ENCODE peak calls at places on chromosomes 4 and X, in six cellular contexts. I is H1, Q is SK-N-SH, O is K562, X is HepG2, T is GM12878. Y is an unnamed sample. For H3K27me3, the result is how much of the 10 kb centered on the place peaks cover.

GRCh38 chr4:70838400-70838971 is 1.2 kb downstream of the GRSF1 start:
- DNase-seq in Q (peak), T (no peak), X (no peak), I (no peak), O (peak), Y (no peak)

GRCh38 chr4:23234716-23235115 is 542.0 kb downstream of the GBA3 start:
- DNase-seq in I (no peak), X (no peak), O (peak), Q (no peak), T (no peak), Y (no peak)

GRCh38 chrX:67544871-67545771 is 1.3 kb downstream of the AR start:
- DNase-seq in X (no peak), Q (peak), I (no peak), T (no peak), O (peak), Y (no peak)

GRCh38 chrX:8274166-8274565 is 103.1 kb upstream of the VCX2 start:
- DNase-seq in X (no peak), Q (no peak), O (no peak), T (no peak), I (no peak), Y (no peak)

GRCh38 chr4:172995161-172995560 is 173.4 kb upstream of the GALNT7 start:
- DNase-seq in I (no peak), T (no peak), X (no peak), Q (no peak), O (no peak), Y (no peak)

GRCh38 chr4:7055111-7055989 is 12.2 kb downstream of the TADA2B start:
- DNase-seq in I (no peak), T (no peak), O (no peak), Q (no peak), X (no peak), Y (no peak)

GRCh38 chr4:76212851-76213414 is 691 bp downstream of the SCARB2 start:
- DNase-seq in T (no peak), O (no peak), I (no peak), X (no peak), Q (peak), Y (no peak)

GRCh38 chr4:108849611-108850406 is 87.0 kb upstream of the ETNPPL start:
- DNase-seq in Q (no peak), O (no peak), X (no peak), I (no peak), T (peak), Y (no peak)

GRCh38 chr4:8191136-8191747 is 7.8 kb upstream of the SH3TC1 start:
- DNase-seq in T (peak), I (no peak), Q (no peak), O (peak), X (peak), Y (no peak)

GRCh38 chr4:22047793-22048192 is 99.2 kb upstream of the KCNIP4 start:
- DNase-seq in X (no peak), I (no peak), O (no peak), T (no peak), Q (no peak), Y (no peak)

GRCh38 chr4:173399016-173399415 is at the start of gene SCRG1:
- DNase-seq in O (no peak), T (no peak), Q (no peak), I (no peak), X (no peak), Y (no peak)

GRCh38 chrX:112841820-112842157 is 1.2 kb upstream of the AMOT start:
- DNase-seq in I (no peak), T (no peak), X (no peak), O (no peak), Q (no peak), Y (no peak)
- H3K27me3 ChIP-seq in I (under half), T (under half), X (under half), O (under half), Q (under half), Y (under half)

GRCh38 chr4:40264497-40264896 is 67.7 kb downstream of the RHOH start:
- DNase-seq in X (no peak), T (no peak), O (no peak), I (no peak), Q (no peak), Y (no peak)
- TF ChIP-seq GABPA in X (no peak), T (no peak), O (no peak), I (no peak), Q (no peak), Y (no peak)

GRCh38 chrX:129705377-129705925 is 33.3 kb upstream of the XPNPEP2 start:
- DNase-seq in Q (no peak), I (no peak), X (no peak), O (no peak), T (no peak), Y (no peak)

GRCh38 chrX:129705988-129706387 is 32.8 kb upstream of the XPNPEP2 start:
- DNase-seq in O (no peak), I (no peak), Q (no peak), T (no peak), X (no peak), Y (no peak)

GRCh38 chrX:129706395-129707072 is 32.2 kb upstream of the XPNPEP2 start:
- DNase-seq in Q (peak), O (no peak), T (no peak), X (no peak), I (no peak), Y (no peak)

GRCh38 chrX:129701624-129702069 is 37.1 kb upstream of the XPNPEP2 start:
- DNase-seq in Q (no peak), T (no peak), I (no peak), X (no peak), O (no peak), Y (no peak)

GRCh38 chrX:129704491-129704890 is 34.3 kb upstream of the XPNPEP2 start:
- DNase-seq in Q (no peak), I (no peak), O (no peak), X (no peak), T (no peak), Y (no peak)
- H3K4me3 ChIP-seq in Q (no peak), I (no peak), O (no peak), X (no peak), T (no peak), Y (no peak)

GRCh38 chr4:21001490-21001889 is 301.2 kb downstream of the PACRGL start:
- DNase-seq in X (no peak), Q (no peak), O (no peak), I (no peak), T (no peak), Y (no peak)

GRCh38 chr4:21002976-21003375 is 302.7 kb downstream of the PACRGL start:
- DNase-seq in X (no peak), I (no peak), Q (no peak), O (no peak), T (no peak), Y (no peak)

GRCh38 chr4:21009956-21010355 is 309.7 kb downstream of the PACRGL start:
- DNase-seq in O (no peak), I (no peak), T (no peak), X (no peak), Q (no peak), Y (no peak)

GRCh38 chr4:21011106-21011505 is 310.8 kb downstream of the PACRGL start:
- DNase-seq in X (no peak), I (no peak), T (no peak), O (no peak), Q (no peak), Y (no peak)

DNA sequence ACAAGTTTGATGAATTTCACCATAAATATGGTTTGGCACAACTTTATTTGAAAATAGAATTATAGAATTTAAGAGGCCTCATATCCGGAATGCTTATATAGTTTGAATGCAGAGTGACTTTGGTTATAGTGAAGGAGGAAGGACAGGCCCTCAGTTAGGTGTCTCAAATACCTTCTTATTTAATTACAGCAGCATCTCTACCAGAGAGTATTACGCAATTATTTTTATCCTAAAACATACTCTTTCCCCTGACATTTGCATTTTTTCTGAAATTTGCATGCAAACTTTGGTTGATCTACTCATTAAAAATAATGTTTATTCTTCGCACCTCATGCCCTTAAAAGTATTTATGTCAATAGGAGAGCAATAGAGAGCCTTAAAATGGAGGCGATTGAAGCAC is 305.4 kb downstream of the PACRGL start:
- DNase-seq in X (no peak), I (no peak), T (no peak), O (no peak), Q (no peak), Y (no peak)
- H3K27me3 ChIP-seq in X (under half), I (under half), T (under half), O (under half), Q (under half), Y (under half)

GRCh38 chrX:40327085-40327484 is 229.3 kb upstream of the BCOR start:
- DNase-seq in I (no peak), X (no peak), T (no peak), O (no peak), Q (no peak), Y (no peak)

GRCh38 chrX:40331353-40331752 is 233.6 kb upstream of the BCOR start:
- DNase-seq in I (no peak), X (no peak), Q (no peak), O (no peak), T (no peak), Y (no peak)

GRCh38 chrX:40326186-40326965 is 228.6 kb upstream of the BCOR start:
- DNase-seq in O (no peak), T (no peak), X (no peak), Q (no peak), I (no peak), Y (no peak)

GRCh38 chrX:40331766-40332165 is 234.0 kb upstream of the BCOR start:
- DNase-seq in X (no peak), O (no peak), Q (no peak), T (no peak), I (no peak), Y (no peak)

DNA sequence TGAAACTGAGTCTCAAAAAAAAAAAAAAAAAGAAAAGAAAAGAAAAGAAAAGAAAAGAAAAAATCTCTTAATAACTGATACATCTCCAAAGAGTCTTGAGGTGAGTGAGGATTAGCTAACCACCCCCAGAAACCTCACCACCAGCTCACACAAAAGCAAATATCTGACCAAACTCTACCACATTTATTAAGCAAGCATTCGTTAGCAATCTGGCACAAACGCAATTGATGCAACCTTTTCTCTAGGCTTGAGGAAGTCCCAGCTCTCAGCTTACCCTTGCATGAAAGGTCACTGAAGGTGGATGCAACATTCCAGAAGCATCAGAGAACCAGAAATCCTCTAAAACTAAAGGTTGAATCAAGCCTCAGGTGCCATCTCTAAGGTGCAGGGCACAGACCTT is 231.9 kb upstream of the BCOR start:
- DNase-seq in Q (no peak), X (no peak), T (no peak), O (no peak), I (no peak), Y (peak)
- TF ChIP-seq GABPA in Q (no peak), X (no peak), T (no peak), O (no peak), I (no peak), Y (no peak)

DNA sequence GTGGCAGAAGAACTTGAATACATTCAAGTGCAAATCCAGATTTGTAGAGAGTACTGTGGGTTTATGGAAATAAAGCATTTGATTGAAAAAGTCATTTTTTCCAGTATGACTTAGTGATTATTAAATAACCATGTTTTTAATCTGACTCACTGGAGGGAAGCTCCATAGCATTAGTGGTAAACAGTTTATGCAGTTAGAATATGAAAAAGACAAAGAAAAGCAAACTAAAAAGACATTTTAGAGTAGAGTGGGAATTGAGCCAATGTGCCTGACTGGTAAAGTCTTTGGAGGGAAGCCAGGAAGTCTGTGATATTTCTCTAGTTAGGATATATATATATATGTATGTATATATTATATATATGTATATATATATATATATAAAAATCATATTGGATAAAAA is 53.4 kb downstream of the FAT4 start:
- DNase-seq in T (no peak), I (no peak), O (no peak), X (no peak), Q (peak), Y (no peak)
- H3K4me3 ChIP-seq in T (no peak), I (no peak), O (no peak), X (no peak), Q (peak), Y (no peak)

Y was measured in HL-60.